ENCODE peak calls at places on chromosomes 3 and 15, in ten cellular contexts. Q is Peyer's patch, E is NCI-H748 treated with DMSO at 0.1 percent for 48 hours, Y is left colon, V is T1000, W is omental fat pad, S is Panc1, K is fibroblast of the conjunctiva, M is A172, O is AG10803. U is an unnamed sample.

GRCh38 chr3:194379651-194380050 is 10.1 kb upstream of the LRRC15 start:
- DNase-seq in Q (peak; percentile 48), E (no peak), Y (no peak), V (no peak), W (no peak), S (no peak), K (no peak), M (no peak), O (no peak), U (no peak)

GRCh38 chr3:122305818-122306621 is 19.0 kb upstream of the CSTA start:
- DNase-seq in Q (peak; percentile 64), E (no peak), Y (peak; percentile 61), V (no peak), W (no peak), S (peak; percentile 15), K (no peak), M (no peak), O (no peak), U (peak; percentile 7)

GRCh38 chr3:126850370-126851085 is 132.4 kb upstream of the PLXNA1 start:
- DNase-seq in Q (no peak), E (no peak), Y (no peak), V (no peak), W (no peak), S (no peak), K (peak; percentile 34), M (peak; percentile 84), O (peak; percentile 91), U (peak; percentile 81)

GRCh38 chr15:78264304-78265136 is at the start of gene DNAJA4:
- DNase-seq in Q (peak; percentile 77), E (no peak), Y (peak; percentile 59), V (no peak), W (no peak), S (no peak), K (no peak), M (no peak), O (peak; percentile 32), U (no peak)

GRCh38 chr3:123586131-123586530 is 1.3 kb upstream of the HACD2 start:
- DNase-seq in Q (peak; percentile 59), E (peak; percentile 27), Y (peak; percentile 57), V (no peak), W (no peak), S (no peak), K (peak; percentile 24), M (peak; percentile 66), O (peak; percentile 31), U (peak; percentile 46)

GRCh38 chr3:135895106-135895733 is 70.3 kb upstream of the PPP2R3A start:
- DNase-seq in Q (peak; percentile 72), E (peak; percentile 61), Y (peak; percentile 33), V (peak; percentile 61), W (peak; percentile 55), S (peak; percentile 69), K (peak; percentile 73), M (peak; percentile 83), O (peak; percentile 84), U (peak; percentile 80)

GRCh38 chr3:74845086-74845485 is 230.6 kb upstream of the CNTN3 start:
- DNase-seq in Q (no peak), E (no peak), Y (no peak), V (no peak), W (no peak), S (no peak), K (no peak), M (no peak), O (peak; percentile 17), U (no peak)

GRCh38 chr3:121834079-121834730 is 655 bp downstream of the IQCB1 start:
- DNase-seq in Q (peak; percentile 52), E (no peak), Y (no peak), V (no peak), W (no peak), S (no peak), K (no peak), M (peak; percentile 8), O (no peak), U (peak; percentile 22)

GRCh38 chr3:168155207-168155785 is 59.6 kb upstream of the GOLIM4 start:
- DNase-seq in Q (no peak), E (no peak), Y (no peak), V (no peak), W (no peak), S (no peak), K (no peak), M (no peak), O (no peak), U (no peak)